ENCODE peak calls at places on chromosomes 2 and 18, in six cellular contexts. L is NCI-H226; F is NAMALWA; M is NCI-H748 treated with DMSO at 0.1 percent for 48 hours; H is central memory CD4-positive, alpha-beta T cell; V is COR-L47. X is an unnamed sample.

GRCh38 chr2:36507408-36507812 is 90.6 kb downstream of the FEZ2 start:
- DNase-seq in M (peak), L (peak), F (peak), V (peak), H (no peak), X (peak)

GRCh38 chr2:27095745-27096651 is 9.4 kb downstream of the KHK start:
- DNase-seq in M (peak), L (peak), F (peak), H (peak), V (peak), X (peak)

GRCh38 chr18:45081579-45082181 is 401.0 kb downstream of the SETBP1 start:
- DNase-seq in H (no peak), M (no peak), L (no peak), V (peak), F (no peak), X (no peak)

GRCh38 chr2:132387126-132387525 is 29.5 kb upstream of the GPR39 start:
- DNase-seq in L (no peak), H (no peak), V (no peak), M (no peak), F (no peak), X (no peak)

GRCh38 chr2:31054817-31055216 is 83.4 kb downstream of the GALNT14 start:
- DNase-seq in M (no peak), L (no peak), F (no peak), V (no peak), H (no peak), X (no peak)

GRCh38 chr18:11470941-11471340 is 138.5 kb upstream of the SLC35G4 start:
- DNase-seq in V (no peak), L (no peak), F (no peak), M (no peak), H (no peak), X (no peak)

GRCh38 chr18:48545690-48546365 is 7.0 kb downstream of the CTIF start:
- DNase-seq in F (no peak), V (peak), H (no peak), M (peak), L (no peak), X (peak)

GRCh38 chr2:185069107-185069506 is 470.8 kb downstream of the ZNF804A start:
- DNase-seq in L (no peak), V (no peak), H (no peak), F (no peak), M (no peak), X (no peak)

GRCh38 chr2:39593439-39594393 is 72.0 kb upstream of the TMEM178A start:
- DNase-seq in L (peak), H (no peak), M (no peak), F (peak), V (no peak), X (no peak)

GRCh38 chr2:163659224-163659623 is 76.6 kb downstream of the FIGN start:
- DNase-seq in V (no peak), L (peak), H (no peak), M (no peak), F (no peak), X (no peak)

GRCh38 chr2:223148516-223148915 is 96.5 kb downstream of the KCNE4 start:
- DNase-seq in M (no peak), L (no peak), F (no peak), H (no peak), V (no peak), X (no peak)

GRCh38 chr2:134379293-134379692 is 125.4 kb downstream of the MGAT5 start:
- DNase-seq in V (no peak), F (no peak), L (no peak), M (no peak), H (no peak), X (no peak)

GRCh38 chr2:80086831-80087230 is 217.7 kb downstream of the LRRTM1 start:
- DNase-seq in F (no peak), M (no peak), H (no peak), V (no peak), L (no peak), X (no peak)

GRCh38 chr2:62461707-62462106 is 44.3 kb downstream of the TMEM17 start:
- DNase-seq in L (peak), F (no peak), M (no peak), H (no peak), V (no peak), X (no peak)

GRCh38 chr2:216888086-216888485 is 28.2 kb upstream of the TNP1 start:
- DNase-seq in F (no peak), M (no peak), H (no peak), V (no peak), L (no peak), X (no peak)

GRCh38 chr2:112622528-112622849 is 23.2 kb upstream of the SLC20A1 start:
- DNase-seq in H (no peak), V (no peak), F (no peak), L (peak), M (no peak), X (no peak)

GRCh38 chr2:173048901-173049661 is 26.6 kb upstream of the MAP3K20 start:
- DNase-seq in L (peak), V (no peak), F (no peak), H (no peak), M (peak), X (no peak)

GRCh38 chr18:48929951-48930713 is 20.6 kb downstream of the SMAD7 start:
- DNase-seq in L (peak), H (no peak), M (no peak), V (no peak), F (no peak), X (no peak)

GRCh38 chr2:202154613-202155281 is 81.7 kb downstream of the KIAA2012 start:
- DNase-seq in M (no peak), F (no peak), L (no peak), V (no peak), H (no peak), X (no peak)

GRCh38 chr2:119429225-119430000 is 2.2 kb upstream of the TMEM37 start:
- DNase-seq in H (no peak), M (no peak), L (peak), F (no peak), V (no peak), X (no peak)

GRCh38 chr18:31684279-31685096 is at the start of gene B4GALT6:
- DNase-seq in M (peak), L (no peak), F (peak), V (peak), H (no peak), X (peak)

GRCh38 chr2:162261032-162261945 is 18.0 kb upstream of the FAP start:
- DNase-seq in F (no peak), H (no peak), M (no peak), V (no peak), L (peak), X (no peak)

GRCh38 chr2:189799531-189799930 is 15.3 kb downstream of the PMS1 start:
- DNase-seq in H (no peak), V (no peak), F (no peak), M (no peak), L (peak), X (no peak)

GRCh38 chr2:42060718-42061619 is 13.1 kb downstream of the PKDCC start:
- DNase-seq in H (no peak), M (no peak), V (no peak), F (no peak), L (no peak), X (no peak)

GRCh38 chr2:8719528-8719927 is 37.7 kb downstream of the ID2 start:
- DNase-seq in V (no peak), M (no peak), F (no peak), L (no peak), H (no peak), X (no peak)

GRCh38 chr2:224220581-224221255 is 181.2 kb downstream of the FAM124B start:
- DNase-seq in M (no peak), L (peak), H (no peak), F (no peak), V (no peak), X (no peak)

GRCh38 chr18:22558945-22559385 is 141.2 kb upstream of the CTAGE1 start:
- DNase-seq in H (no peak), V (no peak), F (no peak), L (peak), M (no peak), X (no peak)

X was measured in caudate nucleus.